ENCODE peak calls at places on chromosomes 4 and X, in ten cellular contexts. V, D, P, O, C, F, L, K, A and R are unnamed samples.

GRCh38 chr4:173248690-173249089 is 80.1 kb downstream of the GALNT7 start:
- DNase-seq in V (no peak), D (no peak), P (no peak), O (no peak), C (no peak), F (no peak), L (no peak), K (no peak), A (no peak), R (no peak)

GRCh38 chr4:151830168-151830567 is 69.4 kb upstream of the GATB start:
- DNase-seq in V (no peak), D (no peak), P (no peak), O (no peak), C (no peak), F (no peak), L (no peak), K (no peak), A (no peak), R (no peak)

GRCh38 chr4:13918110-13918509 is 290.6 kb upstream of the BOD1L1 start:
- DNase-seq in V (no peak), D (no peak), P (no peak), O (no peak), C (peak; percentile 9), F (no peak), L (peak; percentile 70), K (peak; percentile 22), A (no peak), R (no peak)

GRCh38 chr4:83231620-83232056 is 53.0 kb downstream of the COQ2 start:
- DNase-seq in V (no peak), D (no peak), P (no peak), O (no peak), C (peak; percentile 60), F (no peak), L (no peak), K (no peak), A (no peak), R (no peak)

GRCh38 chrX:140767646-140768045 is 58.1 kb downstream of the LINC00632 start:
- DNase-seq in V (no peak), D (no peak), P (no peak), O (no peak), C (no peak), F (no peak), L (no peak), K (no peak), A (no peak), R (no peak)

GRCh38 chr4:23747131-23747752 is 142.6 kb downstream of the PPARGC1A start:
- DNase-seq in V (no peak), D (no peak), P (no peak), O (no peak), C (no peak), F (no peak), L (no peak), K (peak; percentile 81), A (no peak), R (peak; percentile 26)

GRCh38 chr4:165506780-165507305 is 128.0 kb downstream of the CPE start:
- DNase-seq in V (no peak), D (no peak), P (no peak), O (no peak), C (no peak), F (no peak), L (no peak), K (no peak), A (no peak), R (no peak)

GRCh38 chr4:42412251-42412650 is 15.0 kb downstream of the SHISA3 start:
- DNase-seq in V (no peak), D (no peak), P (no peak), O (no peak), C (no peak), F (no peak), L (no peak), K (no peak), A (no peak), R (no peak)

GRCh38 chr4:24642941-24643628 is 58.7 kb upstream of the DHX15 start:
- DNase-seq in V (no peak), D (no peak), P (no peak), O (no peak), C (peak; percentile 60), F (no peak), L (no peak), K (no peak), A (no peak), R (no peak)

GRCh38 chr4:14178421-14178820 is 550.9 kb upstream of the BOD1L1 start:
- DNase-seq in V (no peak), D (no peak), P (no peak), O (no peak), C (no peak), F (no peak), L (no peak), K (no peak), A (no peak), R (no peak)

GRCh38 chrX:16882188-16882587 is 12.0 kb upstream of the RBBP7 start:
- DNase-seq in V (peak; percentile 27), D (no peak), P (no peak), O (peak; percentile 52), C (no peak), F (no peak), L (no peak), K (peak; percentile 57), A (no peak), R (peak; percentile 51)

GRCh38 chr4:101019941-101020401 is 327.4 kb downstream of the PPP3CA start:
- DNase-seq in V (no peak), D (no peak), P (no peak), O (no peak), C (peak; percentile 25), F (no peak), L (no peak), K (no peak), A (peak; percentile 90), R (no peak)

DNA sequence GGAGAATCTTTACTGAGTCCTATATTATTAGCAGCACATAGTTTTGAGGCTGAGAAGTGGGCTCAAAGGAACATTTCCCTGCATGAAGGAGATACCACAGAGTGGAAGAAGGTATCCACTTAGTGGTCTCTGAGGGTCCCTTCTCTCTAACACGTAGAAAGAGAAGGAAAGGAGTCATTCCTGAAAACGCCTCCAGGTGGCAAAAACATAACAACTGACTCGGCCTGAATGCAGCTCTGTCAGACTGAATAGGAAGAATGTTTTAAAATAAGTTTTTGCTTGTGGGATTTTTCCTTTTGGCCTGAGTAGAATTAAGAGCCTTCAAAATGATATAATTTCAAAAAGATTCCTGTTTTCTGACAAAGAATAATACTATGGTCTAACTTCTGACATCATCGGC is 23.3 kb downstream of the RPGR start:
- DNase-seq in V (no peak), D (no peak), P (no peak), O (no peak), C (peak; percentile 11), F (peak; percentile 9), L (no peak), K (no peak), A (no peak), R (no peak)
- TF ChIP-seq CTCF in V (no peak), D (no peak), P (no peak), O (no peak), C (no peak), F (peak; percentile 15), L (no peak), K (no peak), A (peak; percentile 32), R (no peak)

DNA sequence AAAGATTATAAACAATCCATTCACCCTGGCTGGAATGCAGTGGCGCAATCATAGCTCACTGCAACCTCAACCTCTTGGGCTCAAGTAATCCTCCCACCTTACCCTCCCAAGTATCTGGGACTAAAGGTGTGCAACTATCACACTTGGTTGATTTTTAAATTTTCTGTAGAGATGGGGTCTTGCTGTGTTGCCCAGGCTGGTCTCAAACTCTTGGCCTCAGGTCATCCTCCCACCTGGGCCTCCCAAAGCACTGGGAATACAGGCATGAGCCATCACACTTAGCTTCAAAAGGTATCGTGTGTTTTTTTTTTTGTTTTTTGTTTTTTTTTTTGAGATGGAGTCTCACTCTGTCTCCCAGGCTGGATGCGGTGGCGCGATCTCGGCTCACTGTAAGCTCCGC is 71.5 kb downstream of the FRYL start:
- DNase-seq in V (no peak), D (no peak), P (no peak), O (no peak), C (no peak), F (no peak), L (no peak), K (no peak), A (no peak), R (no peak)
- TF ChIP-seq POLR2AphosphoS5 in V (no peak), D (no peak), P (no peak), O (no peak), C (no peak), F (no peak), L (no peak), K (no peak), A (no peak), R (no peak)

GRCh38 chrX:19592952-19593351 is 77.6 kb upstream of the MAP3K15 start:
- DNase-seq in V (no peak), D (no peak), P (no peak), O (peak; percentile 43), C (no peak), F (no peak), L (no peak), K (no peak), A (no peak), R (no peak)

GRCh38 chrX:19599253-19599652 is 83.9 kb upstream of the MAP3K15 start:
- DNase-seq in V (no peak), D (no peak), P (no peak), O (no peak), C (no peak), F (no peak), L (no peak), K (no peak), A (no peak), R (no peak)

GRCh38 chrX:19589105-19589504 is 73.8 kb upstream of the MAP3K15 start:
- DNase-seq in V (no peak), D (no peak), P (no peak), O (peak; percentile 59), C (no peak), F (no peak), L (no peak), K (no peak), A (no peak), R (no peak)

GRCh38 chrX:19595036-19595435 is 79.7 kb upstream of the MAP3K15 start:
- DNase-seq in V (no peak), D (no peak), P (no peak), O (no peak), C (no peak), F (no peak), L (no peak), K (no peak), A (no peak), R (no peak)

DNA sequence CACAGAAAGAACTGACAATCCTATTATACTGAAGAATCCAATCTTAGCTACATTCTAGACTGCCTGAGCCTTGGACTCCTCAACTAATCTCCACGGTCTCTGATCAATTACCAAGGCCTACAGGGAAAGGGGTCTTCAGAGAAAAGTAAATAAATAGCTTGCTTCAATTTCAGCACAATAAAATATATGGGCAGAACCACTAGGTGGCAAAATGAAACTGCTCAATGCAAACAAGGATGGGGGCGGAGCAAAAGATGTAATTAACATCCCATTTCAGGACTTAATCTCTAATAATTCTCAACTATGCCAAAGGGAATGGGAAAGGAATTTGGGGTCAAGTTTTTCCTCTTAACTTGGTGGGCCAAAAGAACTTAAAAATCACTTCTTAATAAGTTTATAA is 78.4 kb upstream of the MAP3K15 start:
- DNase-seq in V (no peak), D (no peak), P (no peak), O (no peak), C (peak; percentile 9), F (peak; percentile 7), L (no peak), K (no peak), A (peak; percentile 3), R (no peak)
- TF ChIP-seq POLR2A in V (no peak), D (no peak), P (no peak), O (no peak), C (no peak), F (no peak), L (no peak), K (no peak), A (no peak), R (no peak)

GRCh38 chr4:499563-499962 is 553 bp downstream of the PIGG start:
- DNase-seq in V (no peak), D (no peak), P (no peak), O (no peak), C (no peak), F (peak; percentile 31), L (no peak), K (no peak), A (no peak), R (no peak)
- TF ChIP-seq CTCF in V (no peak), D (no peak), P (no peak), O (no peak), C (no peak), F (no peak), L (no peak), K (no peak), A (no peak), R (no peak)